ENCODE peak calls at places on chromosomes 13 and 19, in four cellular contexts. M, Y, L and D are unnamed samples.

GRCh38 chr13:89082623-89083022 is 1411.5 kb downstream of the SLITRK5 start:
- DNase-seq in M (no peak), Y (no peak), L (no peak), D (no peak)

GRCh38 chr13:109330941-109331340 is 455.4 kb downstream of the IRS2 start:
- DNase-seq in M (no peak), Y (no peak), L (no peak), D (no peak)

GRCh38 chr19:33396701-33397535 is 23.4 kb downstream of the CEBPG start:
- DNase-seq in M (no peak), Y (peak; percentile 38), L (no peak), D (no peak)

GRCh38 chr13:100298691-100299090 is 209.8 kb downstream of the PCCA start:
- DNase-seq in M (no peak), Y (no peak), L (no peak), D (no peak)

GRCh38 chr13:87259479-87260083 is 411.6 kb upstream of the SLITRK5 start:
- DNase-seq in M (no peak), Y (no peak), L (no peak), D (no peak)

GRCh38 chr19:35327642-35328041 is 1.3 kb upstream of the CD22 start:
- DNase-seq in M (no peak), Y (no peak), L (no peak), D (no peak)

GRCh38 chr13:95536629-95537241 is 15.8 kb upstream of the CLDN10 start:
- DNase-seq in M (no peak), Y (no peak), L (peak; percentile 74), D (no peak)

GRCh38 chr13:23986619-23987018 is 89.3 kb upstream of the C1QTNF9B start:
- DNase-seq in M (no peak), Y (no peak), L (no peak), D (no peak)

GRCh38 chr13:85543144-85543543 is 256.1 kb downstream of the SLITRK6 start:
- DNase-seq in M (no peak), Y (no peak), L (no peak), D (no peak)

GRCh38 chr13:42654760-42655159 is 80.8 kb downstream of the TNFSF11 start:
- DNase-seq in M (no peak), Y (no peak), L (no peak), D (no peak)

GRCh38 chr13:28000567-28000966 is 12.1 kb upstream of the URAD start:
- DNase-seq in M (no peak), Y (no peak), L (no peak), D (no peak)

GRCh38 chr13:112842343-112842856 is 126.6 kb upstream of the MCF2L start:
- DNase-seq in M (peak; percentile 41), Y (no peak), L (no peak), D (no peak)

GRCh38 chr13:111283991-111284390 is 36.5 kb upstream of the TEX29 start:
- DNase-seq in M (no peak), Y (no peak), L (peak; percentile 57), D (no peak)

GRCh38 chr13:77034883-77035282 is 7.9 kb upstream of the FBXL3 start:
- DNase-seq in M (no peak), Y (no peak), L (no peak), D (no peak)

GRCh38 chr19:58217607-58218391 is 10.9 kb upstream of the ZNF544 start:
- DNase-seq in M (no peak), Y (no peak), L (no peak), D (no peak)

GRCh38 chr19:55315956-55316525 is 9.1 kb downstream of the TMEM150B start:
- DNase-seq in M (no peak), Y (no peak), L (no peak), D (no peak)

GRCh38 chr13:19981685-19982238 is 23.2 kb downstream of the ZMYM2 start:
- DNase-seq in M (no peak), Y (no peak), L (no peak), D (no peak)

GRCh38 chr13:99971576-99972189 is at the start of gene ZIC5:
- DNase-seq in M (no peak), Y (no peak), L (no peak), D (no peak)

DNA sequence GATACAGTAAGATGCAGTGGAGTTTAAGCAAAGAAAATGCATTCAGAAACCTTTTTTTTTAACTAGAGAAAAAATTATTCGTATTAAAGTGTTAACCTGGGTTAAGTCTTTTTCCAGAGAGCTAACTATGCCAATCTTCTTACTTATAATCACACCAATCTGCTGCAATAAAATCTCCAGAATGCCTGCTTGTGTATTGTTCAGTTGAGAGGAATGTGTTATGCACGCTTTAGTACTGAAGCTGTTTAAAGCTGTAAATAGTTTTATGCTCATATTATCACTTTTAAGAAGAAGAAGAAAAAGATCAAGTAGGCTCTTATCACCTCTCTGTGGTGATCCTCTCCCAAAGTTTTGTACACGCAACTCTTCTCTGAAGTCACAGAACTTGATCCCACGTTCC is 528.7 kb downstream of the RFC3 start:
- DNase-seq in M (no peak), Y (no peak), L (no peak), D (no peak)
- TF ChIP-seq CTCF in M (no peak), Y (no peak), L (no peak), D (no peak)

GRCh38 chr13:97460004-97460756 is 26.2 kb downstream of the RAP2A start:
- DNase-seq in M (no peak), Y (no peak), L (no peak), D (no peak)
- H3K27ac ChIP-seq in M (no peak overlapping the region), Y (no peak overlapping the region), L (no peak overlapping the region), D (no peak overlapping the region)

GRCh38 chr19:5302396-5302795 is 38.2 kb downstream of the PTPRS start:
- DNase-seq in M (no peak), Y (no peak), L (no peak), D (no peak)

GRCh38 chr19:5305163-5305562 is 35.4 kb downstream of the PTPRS start:
- DNase-seq in M (no peak), Y (no peak), L (no peak), D (no peak)

GRCh38 chr19:5306531-5306930 is 34.1 kb downstream of the PTPRS start:
- DNase-seq in M (no peak), Y (no peak), L (no peak), D (no peak)

GRCh38 chr19:5303208-5303607 is 37.4 kb downstream of the PTPRS start:
- DNase-seq in M (no peak), Y (no peak), L (no peak), D (no peak)

GRCh38 chr19:5304486-5304885 is 36.1 kb downstream of the PTPRS start:
- DNase-seq in M (no peak), Y (no peak), L (no peak), D (no peak)
- H3K4me3 ChIP-seq in M (no peak overlapping the region), Y (no peak overlapping the region), L (no peak overlapping the region), D (no peak overlapping the region)

GRCh38 chr13:39047560-39047959 is 9.3 kb downstream of the NHLRC3 start:
- DNase-seq in M (no peak), Y (no peak), L (peak; percentile 24), D (no peak)
- TF ChIP-seq CTCF in M (no peak), Y (no peak), L (peak; percentile 21), D (peak; percentile 16)